ENCODE peak calls at places on chromosome 11, in six cellular contexts. E is GM12892, J is GM12878, Z is K562, N is H1, I is HepG2. Q is an unnamed sample.

GRCh38 chr11:36452231-36452630 is 57.8 kb downstream of the TRAF6 start:
- DNase-seq in I (no peak), N (no peak), Z (no peak), J (no peak), E (no peak), Q (no peak)

GRCh38 chr11:103907548-103908455 is 128.6 kb upstream of the DDI1 start:
- DNase-seq in Z (no peak), N (no peak), J (no peak), E (no peak), I (no peak), Q (no peak)

GRCh38 chr11:12060385-12060980 is 49.9 kb upstream of the MICAL2 start:
- DNase-seq in J (no peak), E (no peak), Z (no peak), I (no peak), N (no peak), Q (no peak)

GRCh38 chr11:87180743-87181142 is 143.0 kb downstream of the TMEM135 start:
- DNase-seq in Z (no peak), J (no peak), E (no peak), N (no peak), I (no peak), Q (no peak)

GRCh38 chr11:13135385-13136271 is 126.5 kb downstream of the RASSF10 start:
- DNase-seq in Z (no peak), N (no peak), J (no peak), I (peak; percentile 96), E (no peak), Q (no peak)

GRCh38 chr11:61026121-61027031 is 54.9 kb downstream of the CD6 start:
- DNase-seq in E (no peak), J (no peak), I (no peak), N (no peak), Z (no peak), Q (no peak)

GRCh38 chr11:78138281-78138680 is 1.1 kb downstream of the ALG8 start:
- DNase-seq in Z (no peak), N (no peak), J (no peak), I (no peak), E (no peak), Q (no peak)

GRCh38 chr11:79040348-79040747 is 400.5 kb downstream of the TENM4 start:
- DNase-seq in N (no peak), Z (no peak), I (no peak), J (no peak), E (no peak), Q (no peak)

GRCh38 chr11:86046111-86046510 is 22.8 kb downstream of the PICALM start:
- DNase-seq in Z (no peak), E (no peak), I (no peak), J (no peak), N (no peak), Q (no peak)

GRCh38 chr11:44905131-44905866 is 45.4 kb downstream of the TP53I11 start:
- DNase-seq in J (no peak), I (no peak), N (no peak), Z (peak; percentile 52), E (no peak), Q (no peak)

GRCh38 chr11:83472831-83473230 is 186.7 kb upstream of the CCDC90B start:
- DNase-seq in I (no peak), Z (no peak), E (no peak), N (no peak), J (no peak), Q (no peak)

GRCh38 chr11:85096939-85097338 is 530.2 kb downstream of the DLG2 start:
- DNase-seq in N (no peak), Z (no peak), J (no peak), I (no peak), E (no peak), Q (no peak)

GRCh38 chr11:128502736-128503135 is 84.6 kb downstream of the ETS1 start:
- DNase-seq in J (no peak), I (no peak), E (no peak), N (no peak), Z (no peak), Q (no peak)

GRCh38 chr11:5284551-5285130 is 14.9 kb upstream of the HBE1 start:
- DNase-seq in Z (peak; percentile 97), E (no peak), J (no peak), I (no peak), N (no peak), Q (no peak)
- TF ChIP-seq POLR2A in Z (no peak), E (no peak), J (no peak), I (no peak), N (no peak), Q (no peak)

DNA sequence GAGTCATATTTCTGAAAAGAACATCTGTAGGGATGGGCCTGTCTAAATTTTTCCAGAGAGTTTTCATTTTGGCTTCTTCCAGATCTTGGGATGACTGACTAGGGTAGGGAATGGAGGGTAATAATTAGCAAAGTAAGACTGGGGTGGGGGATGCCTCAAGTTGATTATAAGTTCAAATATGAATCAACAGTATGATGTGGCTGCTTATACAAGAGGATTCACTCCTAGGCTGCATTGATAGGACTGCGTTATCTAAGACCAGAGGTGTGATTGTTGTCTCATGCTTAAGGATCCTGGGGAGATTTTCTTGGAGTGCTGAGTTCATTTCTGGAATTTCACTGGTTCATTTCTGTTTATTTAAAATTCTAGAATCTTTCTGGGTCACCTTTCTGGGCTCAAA is 196.0 kb downstream of the HIPK3 start:
- DNase-seq in Z (no peak), J (no peak), N (no peak), E (no peak), I (no peak), Q (no peak)
- TF ChIP-seq TAF1 in Z (no peak), J (no peak), N (no peak), E (no peak), I (no peak), Q (no peak)

GRCh38 chr11:117221775-117222517 is 9.9 kb downstream of the PCSK7 start:
- DNase-seq in Z (no peak), J (no peak), I (no peak), N (no peak), E (no peak), Q (no peak)

GRCh38 chr11:117220999-117221774 is 10.7 kb downstream of the PCSK7 start:
- DNase-seq in N (no peak), J (no peak), I (no peak), Z (no peak), E (no peak), Q (no peak)

GRCh38 chr11:117219995-117220394 is 11.9 kb downstream of the PCSK7 start:
- DNase-seq in J (no peak), E (no peak), N (no peak), Z (no peak), I (no peak), Q (no peak)

GRCh38 chr11:117219455-117219854 is 12.4 kb downstream of the PCSK7 start:
- DNase-seq in J (no peak), I (no peak), N (no peak), E (no peak), Z (no peak), Q (no peak)

GRCh38 chr11:117220568-117220967 is 11.3 kb downstream of the PCSK7 start:
- DNase-seq in E (no peak), N (no peak), J (no peak), I (no peak), Z (no peak), Q (no peak)
- TF ChIP-seq POLR2A in E (no peak), N (no peak), J (no peak), I (no peak), Z (no peak), Q (no peak)

DNA sequence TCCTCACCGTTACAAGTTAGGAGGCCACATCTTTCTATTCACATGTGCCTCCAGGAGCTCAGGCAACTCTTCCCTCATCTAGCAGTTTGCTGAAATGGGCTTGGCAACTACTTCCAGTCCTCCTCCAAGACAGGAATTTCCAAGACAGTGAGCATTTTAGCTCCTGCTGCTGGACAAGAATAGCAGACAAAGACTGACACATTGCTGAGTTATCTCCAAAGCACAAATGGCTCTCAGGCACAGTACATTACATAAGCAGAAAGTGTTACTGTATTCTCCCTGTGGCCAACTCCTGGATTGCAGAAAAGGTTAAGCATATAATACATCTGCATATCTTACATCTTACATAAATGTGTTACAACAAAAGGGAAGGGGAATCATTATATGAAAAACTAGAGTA is 83.2 kb upstream of the POU2AF2 start:
- DNase-seq in J (no peak), Z (no peak), E (no peak), I (no peak), N (no peak), Q (no peak)
- TF ChIP-seq TAF1 in J (no peak), Z (no peak), E (no peak), I (no peak), N (no peak), Q (no peak)

GRCh38 chr11:76796511-76797203 is 13.5 kb downstream of the TSKU start:
- DNase-seq in J (no peak), I (no peak), Z (no peak), E (no peak), N (peak; percentile 41), Q (no peak)
- TF ChIP-seq POLR2A in J (no peak), I (no peak), Z (no peak), E (no peak), N (no peak), Q (no peak)

DNA sequence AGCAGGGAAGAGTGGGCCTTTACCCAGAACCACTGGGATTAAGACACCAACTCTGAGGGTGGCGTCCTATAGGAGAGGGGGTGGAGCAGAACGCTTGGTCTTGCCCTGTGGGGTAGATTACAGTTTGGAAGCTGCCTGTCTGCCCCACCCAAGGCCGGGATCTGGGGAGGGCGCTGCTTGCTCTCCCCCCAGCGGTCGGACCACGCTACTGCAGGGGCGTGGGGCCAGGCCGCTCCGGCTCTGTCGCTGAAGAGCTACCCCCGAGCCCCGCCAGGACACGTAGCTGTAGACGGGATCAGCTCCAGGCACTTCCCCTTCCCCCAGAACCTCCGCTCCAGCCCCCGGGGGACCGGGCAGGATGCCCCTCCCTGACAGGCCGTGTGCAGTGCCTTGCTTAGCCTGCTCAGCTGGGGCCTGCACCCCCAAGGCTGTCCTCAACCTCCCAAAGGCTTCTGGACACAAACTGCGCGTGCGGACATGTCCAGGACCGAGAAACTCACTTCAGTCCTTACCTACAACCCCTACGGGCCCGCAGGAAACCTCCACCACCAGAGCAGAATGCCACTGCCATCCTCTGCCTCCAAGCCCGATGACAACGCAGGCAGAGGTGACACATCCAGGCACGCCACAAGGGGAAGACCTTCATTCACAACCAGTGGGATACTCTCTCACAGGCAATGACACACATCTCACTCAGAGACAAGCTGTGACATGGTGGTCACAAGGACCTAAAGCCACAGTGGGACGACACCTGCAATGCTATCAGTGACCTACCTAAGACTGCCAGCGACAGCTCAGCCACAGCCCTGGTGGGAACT is 3.6 kb downstream of the AHNAK start:
- DNase-seq in J (peak; percentile 51), E (peak; percentile 76), I (no peak), Z (peak; percentile 87), N (peak; percentile 96), Q (peak; percentile 65)
- TF ChIP-seq TAF1 in J (no peak), E (no peak), I (no peak), Z (no peak), N (no peak), Q (no peak)

Q was measured in GM12891.